ENCODE peak calls at places on chromosomes 3 and 15, in seven cellular contexts. One of them, this sample, is unnamed.

GRCh38 chr3:64368163-64369025 is 143.1 kb upstream of the PRICKLE2 start:
- DNase-seq in heart right ventricle: no peak
- DNase-seq in psoas muscle: no peak
- DNase-seq in GM23338: no peak
- DNase-seq in lung: no peak
- DNase-seq in AG04450: no peak
- DNase-seq in adrenal gland: no peak
- DNase-seq in this sample: no peak

GRCh38 chr3:38739396-38739689 is 76.7 kb downstream of the SCN10A start:
- DNase-seq in AG04450: no peak
- DNase-seq in heart right ventricle: no peak
- DNase-seq in lung: no peak
- DNase-seq in GM23338: peak; percentile 21
- DNase-seq in psoas muscle: no peak
- DNase-seq in adrenal gland: no peak
- DNase-seq in this sample: no peak

GRCh38 chr3:20080956-20081554 is 40.8 kb downstream of the KAT2B start:
- DNase-seq in adrenal gland: peak; percentile 87
- DNase-seq in AG04450: no peak
- DNase-seq in lung: peak; percentile 45
- DNase-seq in heart right ventricle: peak; percentile 80
- DNase-seq in GM23338: no peak
- DNase-seq in psoas muscle: peak; percentile 95
- DNase-seq in this sample: no peak

GRCh38 chr3:138434875-138435772 is 708 bp downstream of the ESYT3 start:
- DNase-seq in lung: no peak
- DNase-seq in heart right ventricle: no peak
- DNase-seq in psoas muscle: no peak
- DNase-seq in GM23338: peak; percentile 64
- DNase-seq in AG04450: no peak
- DNase-seq in adrenal gland: no peak
- DNase-seq in this sample: peak; percentile 77

GRCh38 chr3:111299070-111299672 is 227.6 kb downstream of the NECTIN3 start:
- DNase-seq in AG04450: no peak
- DNase-seq in GM23338: peak; percentile 45
- DNase-seq in adrenal gland: no peak
- DNase-seq in psoas muscle: no peak
- DNase-seq in heart right ventricle: no peak
- DNase-seq in lung: no peak
- DNase-seq in this sample: peak; percentile 47

GRCh38 chr3:57951106-57951882 is 56.9 kb upstream of the FLNB start:
- DNase-seq in psoas muscle: peak; percentile 79
- DNase-seq in AG04450: peak; percentile 46
- DNase-seq in heart right ventricle: peak; percentile 64
- DNase-seq in lung: peak; percentile 61
- DNase-seq in adrenal gland: peak; percentile 92
- DNase-seq in GM23338: no peak
- DNase-seq in this sample: peak; percentile 58

GRCh38 chr15:91135201-91136130 is 35.4 kb downstream of the SV2B start:
- DNase-seq in heart right ventricle: no peak
- DNase-seq in psoas muscle: no peak
- DNase-seq in adrenal gland: no peak
- DNase-seq in lung: no peak
- DNase-seq in AG04450: no peak
- DNase-seq in GM23338: no peak
- DNase-seq in this sample: no peak

GRCh38 chr3:181717505-181717904 is 5.8 kb downstream of the SOX2 start:
- DNase-seq in psoas muscle: no peak
- DNase-seq in heart right ventricle: no peak
- DNase-seq in adrenal gland: no peak
- DNase-seq in GM23338: no peak
- DNase-seq in AG04450: no peak
- DNase-seq in lung: no peak
- DNase-seq in this sample: no peak

GRCh38 chr3:194537732-194538247 is 51.0 kb upstream of the ATP13A3 start:
- DNase-seq in lung: peak; percentile 48
- DNase-seq in psoas muscle: no peak
- DNase-seq in GM23338: no peak
- DNase-seq in adrenal gland: peak; percentile 79
- DNase-seq in heart right ventricle: no peak
- DNase-seq in AG04450: no peak
- DNase-seq in this sample: no peak

GRCh38 chr3:5344707-5345106 is 157.2 kb downstream of the EDEM1 start:
- DNase-seq in lung: no peak
- DNase-seq in adrenal gland: no peak
- DNase-seq in GM23338: no peak
- DNase-seq in psoas muscle: no peak
- DNase-seq in heart right ventricle: no peak
- DNase-seq in AG04450: no peak
- DNase-seq in this sample: no peak

GRCh38 chr3:5348229-5348628 is 160.7 kb downstream of the EDEM1 start:
- DNase-seq in heart right ventricle: no peak
- DNase-seq in AG04450: no peak
- DNase-seq in GM23338: no peak
- DNase-seq in lung: no peak
- DNase-seq in adrenal gland: no peak
- DNase-seq in psoas muscle: no peak
- DNase-seq in this sample: no peak

GRCh38 chr3:5347486-5347885 is 160.0 kb downstream of the EDEM1 start:
- DNase-seq in heart right ventricle: no peak
- DNase-seq in GM23338: no peak
- DNase-seq in psoas muscle: no peak
- DNase-seq in AG04450: no peak
- DNase-seq in adrenal gland: no peak
- DNase-seq in lung: no peak
- DNase-seq in this sample: no peak

GRCh38 chr3:5349343-5349742 is 161.8 kb downstream of the EDEM1 start:
- DNase-seq in psoas muscle: no peak
- DNase-seq in heart right ventricle: no peak
- DNase-seq in lung: no peak
- DNase-seq in GM23338: no peak
- DNase-seq in adrenal gland: no peak
- DNase-seq in AG04450: no peak
- DNase-seq in this sample: no peak
- H3K27ac ChIP-seq in psoas muscle: no peak overlapping the region
- H3K27ac ChIP-seq in heart right ventricle: no peak overlapping the region
- H3K27ac ChIP-seq in lung: no peak overlapping the region
- H3K27ac ChIP-seq in GM23338: no peak overlapping the region
- H3K27ac ChIP-seq in adrenal gland: no peak overlapping the region
- H3K27ac ChIP-seq in AG04450: no peak overlapping the region
- H3K27ac ChIP-seq in this sample: no peak overlapping the region

GRCh38 chr3:48015451-48016182 is 599 bp downstream of the MAP4 start:
- DNase-seq in adrenal gland: no peak
- DNase-seq in AG04450: no peak
- DNase-seq in lung: no peak
- DNase-seq in GM23338: no peak
- DNase-seq in psoas muscle: no peak
- DNase-seq in heart right ventricle: no peak
- DNase-seq in this sample: no peak
- H3K27ac ChIP-seq in adrenal gland: peak overlapping the region; percentile 22
- H3K27ac ChIP-seq in AG04450: no peak overlapping the region
- H3K27ac ChIP-seq in lung: peak overlapping the region; percentile 78
- H3K27ac ChIP-seq in GM23338: peak overlapping the region; percentile 2
- H3K27ac ChIP-seq in psoas muscle: peak overlapping the region; percentile 88
- H3K27ac ChIP-seq in heart right ventricle: peak overlapping the region; percentile 60
- H3K27ac ChIP-seq in this sample: peak overlapping the region; percentile 9

GRCh38 chr15:33458421-33458820 is 147.7 kb downstream of the RYR3 start:
- DNase-seq in psoas muscle: no peak
- DNase-seq in heart right ventricle: no peak
- DNase-seq in AG04450: no peak
- DNase-seq in lung: no peak
- DNase-seq in GM23338: no peak
- DNase-seq in adrenal gland: no peak
- DNase-seq in this sample: no peak

GRCh38 chr15:33461671-33462070 is 150.9 kb downstream of the RYR3 start:
- DNase-seq in adrenal gland: no peak
- DNase-seq in psoas muscle: no peak
- DNase-seq in lung: no peak
- DNase-seq in AG04450: no peak
- DNase-seq in heart right ventricle: no peak
- DNase-seq in GM23338: no peak
- DNase-seq in this sample: no peak

GRCh38 chr15:33454996-33455395 is 144.2 kb downstream of the RYR3 start:
- DNase-seq in heart right ventricle: no peak
- DNase-seq in AG04450: no peak
- DNase-seq in GM23338: no peak
- DNase-seq in lung: no peak
- DNase-seq in psoas muscle: no peak
- DNase-seq in adrenal gland: no peak
- DNase-seq in this sample: no peak

GRCh38 chr15:33454346-33454745 is 143.6 kb downstream of the RYR3 start:
- DNase-seq in adrenal gland: no peak
- DNase-seq in lung: no peak
- DNase-seq in heart right ventricle: no peak
- DNase-seq in psoas muscle: no peak
- DNase-seq in GM23338: no peak
- DNase-seq in AG04450: no peak
- DNase-seq in this sample: no peak

DNA sequence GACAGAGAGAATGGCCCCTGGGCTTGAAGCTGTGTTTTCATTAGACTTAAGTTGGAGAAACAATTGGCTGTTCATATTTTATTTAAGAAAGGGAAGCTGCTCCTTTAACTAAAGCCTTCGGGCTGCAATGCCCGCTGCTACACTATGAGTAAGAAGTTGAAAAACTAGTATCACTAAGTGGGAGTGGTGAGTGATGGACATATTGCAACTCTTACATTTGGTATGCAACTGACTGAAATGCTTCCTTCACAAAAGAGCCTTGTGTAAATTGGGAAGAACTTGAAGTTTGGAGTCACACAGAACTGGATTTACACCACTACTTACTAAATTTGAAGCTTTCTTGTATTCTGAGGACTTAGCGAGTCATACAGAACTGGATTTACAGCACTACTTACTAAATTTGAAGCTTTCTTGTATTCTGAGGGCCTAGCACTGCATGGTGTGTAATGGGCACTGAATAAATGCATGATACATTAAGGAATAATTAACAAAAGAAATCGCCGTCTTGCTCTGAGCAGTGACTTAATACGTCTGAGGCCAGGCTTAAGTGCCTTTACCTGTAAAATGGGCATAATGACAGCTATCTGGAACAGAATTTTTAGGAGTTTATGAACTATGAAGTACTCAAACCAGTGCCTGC is 149.5 kb downstream of the RYR3 start:
- DNase-seq in lung: no peak
- DNase-seq in psoas muscle: no peak
- DNase-seq in GM23338: no peak
- DNase-seq in AG04450: no peak
- DNase-seq in heart right ventricle: no peak
- DNase-seq in adrenal gland: no peak
- DNase-seq in this sample: no peak
- H3K27ac ChIP-seq in lung: no peak overlapping the region
- H3K27ac ChIP-seq in psoas muscle: no peak overlapping the region
- H3K27ac ChIP-seq in GM23338: no peak overlapping the region
- H3K27ac ChIP-seq in AG04450: no peak overlapping the region
- H3K27ac ChIP-seq in heart right ventricle: no peak overlapping the region
- H3K27ac ChIP-seq in adrenal gland: no peak overlapping the region
- H3K27ac ChIP-seq in this sample: no peak overlapping the region

DNA sequence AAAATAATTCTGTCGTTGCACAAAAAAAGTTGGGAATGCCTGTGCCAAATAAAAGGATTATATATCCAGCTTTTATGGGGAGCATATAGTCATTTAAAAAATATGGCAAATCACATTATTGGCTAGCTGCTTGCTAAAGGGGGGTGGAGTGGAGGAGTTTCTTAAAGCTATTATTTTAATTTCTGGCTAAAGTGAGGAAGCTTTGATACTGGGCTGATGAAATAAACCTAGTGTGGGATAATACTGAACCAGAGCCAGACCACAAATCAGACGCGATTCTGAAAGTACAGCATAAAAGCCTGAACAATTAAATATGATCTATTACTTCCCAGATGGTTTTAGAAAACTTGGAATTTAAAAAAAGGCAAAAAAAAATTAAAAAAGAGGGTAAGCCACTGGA is 14.3 kb downstream of the POLR2M start:
- DNase-seq in adrenal gland: no peak
- DNase-seq in lung: no peak
- DNase-seq in AG04450: no peak
- DNase-seq in psoas muscle: no peak
- DNase-seq in GM23338: no peak
- DNase-seq in heart right ventricle: no peak
- DNase-seq in this sample: no peak
- H3K27ac ChIP-seq in adrenal gland: no peak overlapping the region
- H3K27ac ChIP-seq in lung: no peak overlapping the region
- H3K27ac ChIP-seq in AG04450: no peak overlapping the region
- H3K27ac ChIP-seq in psoas muscle: no peak overlapping the region
- H3K27ac ChIP-seq in GM23338: no peak overlapping the region
- H3K27ac ChIP-seq in heart right ventricle: no peak overlapping the region
- H3K27ac ChIP-seq in this sample: no peak overlapping the region

GRCh38 chr3:71366991-71367604 is 216.4 kb downstream of the FOXP1 start:
- DNase-seq in AG04450: no peak
- DNase-seq in psoas muscle: no peak
- DNase-seq in heart right ventricle: no peak
- DNase-seq in lung: no peak
- DNase-seq in GM23338: no peak
- DNase-seq in adrenal gland: no peak
- DNase-seq in this sample: no peak
- H3K27ac ChIP-seq in AG04450: no peak overlapping the region
- H3K27ac ChIP-seq in psoas muscle: no peak overlapping the region
- H3K27ac ChIP-seq in heart right ventricle: no peak overlapping the region
- H3K27ac ChIP-seq in lung: no peak overlapping the region
- H3K27ac ChIP-seq in GM23338: no peak overlapping the region
- H3K27ac ChIP-seq in adrenal gland: no peak overlapping the region
- H3K27ac ChIP-seq in this sample: no peak overlapping the region

GRCh38 chr3:132657869-132658747 is 1.5 kb downstream of the ACAD11 start:
- DNase-seq in adrenal gland: no peak
- DNase-seq in psoas muscle: no peak
- DNase-seq in lung: no peak
- DNase-seq in AG04450: no peak
- DNase-seq in heart right ventricle: no peak
- DNase-seq in GM23338: no peak
- DNase-seq in this sample: no peak
- H3K27ac ChIP-seq in adrenal gland: no peak overlapping the region
- H3K27ac ChIP-seq in psoas muscle: peak overlapping the region; percentile 85
- H3K27ac ChIP-seq in lung: no peak overlapping the region
- H3K27ac ChIP-seq in AG04450: no peak overlapping the region
- H3K27ac ChIP-seq in heart right ventricle: no peak overlapping the region
- H3K27ac ChIP-seq in GM23338: no peak overlapping the region
- H3K27ac ChIP-seq in this sample: no peak overlapping the region

DNA sequence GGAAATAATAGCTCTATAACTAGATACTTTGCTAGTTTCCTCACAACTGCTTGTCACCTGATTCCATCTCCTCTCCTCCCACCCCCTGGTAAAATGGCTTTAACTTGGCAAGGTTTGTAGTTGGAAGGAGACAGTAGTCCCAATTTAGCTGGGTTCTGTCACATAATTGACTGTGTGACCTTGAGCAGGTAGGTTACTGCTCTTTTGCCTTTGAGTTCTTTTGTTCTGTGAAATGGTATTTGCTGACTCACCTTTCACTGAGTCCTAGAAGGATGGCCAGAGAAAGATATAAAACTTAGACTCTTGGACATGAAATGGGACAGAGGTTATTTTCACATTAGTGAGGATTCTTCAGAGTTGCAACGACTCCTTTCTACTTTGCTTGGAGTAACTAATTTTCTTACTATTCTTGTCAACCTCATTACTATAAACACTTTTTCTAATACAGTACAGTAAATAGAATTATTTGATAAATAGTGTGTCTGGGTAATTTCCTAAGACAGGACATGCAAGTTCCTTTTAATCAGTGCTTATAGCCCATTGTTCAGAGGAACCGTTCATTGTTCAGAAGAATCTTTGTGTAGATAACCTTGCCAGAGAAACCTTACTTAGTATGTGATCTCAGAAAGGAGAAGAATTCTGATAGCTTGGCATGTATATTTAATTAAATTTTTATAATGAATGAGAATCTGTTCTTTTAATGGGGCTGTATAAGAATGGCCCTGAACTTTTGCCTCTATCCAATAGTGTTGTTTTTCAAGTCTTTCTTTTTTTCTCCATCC is 14.3 kb downstream of the AKAP13 start:
- DNase-seq in heart right ventricle: no peak
- DNase-seq in GM23338: no peak
- DNase-seq in lung: no peak
- DNase-seq in psoas muscle: no peak
- DNase-seq in AG04450: no peak
- DNase-seq in adrenal gland: no peak
- DNase-seq in this sample: no peak
- H3K27ac ChIP-seq in heart right ventricle: peak overlapping the region; percentile 42
- H3K27ac ChIP-seq in GM23338: no peak overlapping the region
- H3K27ac ChIP-seq in lung: peak overlapping the region; percentile 68
- H3K27ac ChIP-seq in psoas muscle: no peak overlapping the region
- H3K27ac ChIP-seq in AG04450: no peak overlapping the region
- H3K27ac ChIP-seq in adrenal gland: peak overlapping the region; percentile 56
- H3K27ac ChIP-seq in this sample: no peak overlapping the region